ENCODE peak calls at places on chromosomes 16 and 17, in seven cellular contexts. H is ureter; T is heart left ventricle; U is NCI-H510A treated with DMSO at 0.1 percent for 48 hours; L is hepatocyte; C is neural crest cell; F is stimulated activated CD8-positive, alpha-beta memory T cell treated with anti-CD3 and anti-CD28 coated beads, Interleukin-7, amount 100 ng/mL, for 48 hours. W is an unnamed sample.

GRCh38 chr17:77285594-77286390 is 145.0 kb downstream of the SEC14L1 start:
- DNase-seq in H (peak), T (peak), U (peak), L (peak), C (no peak), F (no peak), W (no peak)

GRCh38 chr16:20944861-20945390 is 44.4 kb downstream of the LYRM1 start:
- DNase-seq in H (no peak), T (no peak), U (no peak), L (no peak), C (no peak), F (peak), W (no peak)

GRCh38 chr16:12614662-12615278 is 188.9 kb downstream of the CPPED1 start:
- DNase-seq in H (no peak), T (no peak), U (no peak), L (no peak), C (no peak), F (no peak), W (no peak)

GRCh38 chr16:22671301-22672076 is 142.5 kb upstream of the HS3ST2 start:
- DNase-seq in H (peak), T (no peak), U (no peak), L (no peak), C (no peak), F (no peak), W (no peak)

GRCh38 chr17:7403902-7404736 is at the start of gene TMEM256:
- DNase-seq in H (peak), T (peak), U (peak), L (peak), C (peak), F (peak), W (peak)

GRCh38 chr16:49608095-49608494 is 234.5 kb downstream of the C16orf78 start:
- DNase-seq in H (peak), T (no peak), U (peak), L (peak), C (no peak), F (no peak), W (no peak)

GRCh38 chr17:75654176-75654575 is 12.8 kb downstream of the RECQL5 start:
- DNase-seq in H (no peak), T (no peak), U (no peak), L (no peak), C (no peak), F (no peak), W (no peak)

GRCh38 chr17:81536299-81537290 is 8.4 kb downstream of the FSCN2 start:
- DNase-seq in H (no peak), T (no peak), U (no peak), L (no peak), C (no peak), F (no peak), W (no peak)

GRCh38 chr17:33709881-33710280 is 416.8 kb upstream of the ASIC2 start:
- DNase-seq in H (no peak), T (no peak), U (no peak), L (no peak), C (no peak), F (no peak), W (no peak)

GRCh38 chr17:43918026-43918389 is 10.7 kb upstream of the MPP2 start:
- DNase-seq in H (no peak), T (no peak), U (no peak), L (no peak), C (no peak), F (no peak), W (no peak)

GRCh38 chr17:31842416-31843381 is 16.3 kb downstream of the COPRS start:
- DNase-seq in H (peak), T (peak), U (peak), L (peak), C (peak), F (peak), W (peak)

GRCh38 chr16:80273635-80274538 is 266.9 kb upstream of the DYNLRB2 start:
- DNase-seq in H (no peak), T (no peak), U (no peak), L (no peak), C (no peak), F (no peak), W (no peak)

GRCh38 chr17:74452027-74452840 is 14.2 kb upstream of the CD300A start:
- DNase-seq in H (no peak), T (peak), U (peak), L (no peak), C (no peak), F (no peak), W (no peak)

GRCh38 chr16:72744064-72744793 is 303.7 kb downstream of the ZFHX3 start:
- DNase-seq in H (no peak), T (no peak), U (no peak), L (no peak), C (no peak), F (no peak), W (no peak)

GRCh38 chr16:85995591-85996461 is 96.9 kb downstream of the IRF8 start:
- DNase-seq in H (no peak), T (no peak), U (no peak), L (peak), C (no peak), F (no peak), W (no peak)

GRCh38 chr16:55543470-55543869 is 23.0 kb upstream of the CAPNS2 start:
- DNase-seq in H (no peak), T (no peak), U (no peak), L (peak), C (no peak), F (no peak), W (no peak)

GRCh38 chr16:10552998-10553491 is 27.4 kb downstream of the EMP2 start:
- DNase-seq in H (no peak), T (peak), U (no peak), L (no peak), C (no peak), F (peak), W (no peak)

GRCh38 chr16:86082400-86083030 is 183.6 kb downstream of the IRF8 start:
- DNase-seq in H (no peak), T (no peak), U (no peak), L (no peak), C (no peak), F (no peak), W (no peak)

GRCh38 chr16:13120557-13120956 is 219.2 kb downstream of the SHISA9 start:
- DNase-seq in H (no peak), T (no peak), U (no peak), L (no peak), C (no peak), F (no peak), W (no peak)

GRCh38 chr16:14669776-14670175 is 24.3 kb downstream of the PLA2G10 start:
- DNase-seq in H (no peak), T (no peak), U (no peak), L (no peak), C (no peak), F (no peak), W (no peak)

GRCh38 chr16:79170565-79171242 is 429.8 kb downstream of the MAF start:
- DNase-seq in H (no peak), T (no peak), U (no peak), L (peak), C (no peak), F (no peak), W (no peak)

GRCh38 chr17:77449908-77450741 is 309.4 kb downstream of the SEC14L1 start:
- DNase-seq in H (peak), T (peak), U (no peak), L (peak), C (peak), F (peak), W (no peak)

GRCh38 chr17:3974138-3974687 is 10.0 kb upstream of the ATP2A3 start:
- DNase-seq in H (no peak), T (no peak), U (no peak), L (no peak), C (no peak), F (no peak), W (no peak)

GRCh38 chr16:50563989-50564388 is 15.8 kb downstream of the NKD1 start:
- DNase-seq in H (no peak), T (no peak), U (no peak), L (no peak), C (no peak), F (no peak), W (no peak)

GRCh38 chr16:88064011-88064888 is 113.0 kb downstream of the BANP start:
- DNase-seq in H (no peak), T (peak), U (no peak), L (no peak), C (no peak), F (no peak), W (no peak)

GRCh38 chr16:85438981-85439639 is 174.0 kb upstream of the GSE1 start:
- DNase-seq in H (no peak), T (no peak), U (no peak), L (no peak), C (no peak), F (no peak), W (no peak)

GRCh38 chr17:13540546-13540945 is 61.2 kb downstream of the HS3ST3A1 start:
- DNase-seq in H (no peak), T (no peak), U (no peak), L (no peak), C (no peak), F (no peak), W (no peak)

GRCh38 chr17:73211745-73212144 is 18.9 kb downstream of the COG1 start:
- DNase-seq in H (no peak), T (no peak), U (no peak), L (no peak), C (no peak), F (peak), W (no peak)

GRCh38 chr16:21684199-21684598 is 20.4 kb downstream of the OTOA start:
- DNase-seq in H (no peak), T (no peak), U (no peak), L (no peak), C (peak), F (peak), W (peak)

GRCh38 chr17:31443386-31443785 is 51.9 kb downstream of the RAB11FIP4 start:
- DNase-seq in H (no peak), T (no peak), U (no peak), L (no peak), C (no peak), F (no peak), W (no peak)

GRCh38 chr17:68579194-68579900 is 21.8 kb downstream of the FAM20A start:
- DNase-seq in H (no peak), T (no peak), U (no peak), L (no peak), C (no peak), F (no peak), W (no peak)

GRCh38 chr16:86048882-86049585 is 150.1 kb downstream of the IRF8 start:
- DNase-seq in H (no peak), T (no peak), U (no peak), L (no peak), C (no peak), F (no peak), W (no peak)

GRCh38 chr16:88926374-88926990 is 50.5 kb downstream of the CBFA2T3 start:
- DNase-seq in H (no peak), T (no peak), U (no peak), L (no peak), C (no peak), F (no peak), W (no peak)

GRCh38 chr16:49158029-49158642 is 123.5 kb downstream of the CBLN1 start:
- DNase-seq in H (no peak), T (no peak), U (no peak), L (peak), C (peak), F (no peak), W (no peak)

GRCh38 chr17:82520041-82520910 is 744 bp downstream of the FOXK2 start:
- DNase-seq in H (no peak), T (peak), U (peak), L (peak), C (peak), F (no peak), W (no peak)

GRCh38 chr17:65535777-65536572 is 25.5 kb downstream of the AXIN2 start:
- DNase-seq in H (no peak), T (no peak), U (no peak), L (no peak), C (no peak), F (no peak), W (no peak)

GRCh38 chr16:11310997-11311561 is 29.9 kb upstream of the PRM1 start:
- DNase-seq in H (no peak), T (no peak), U (no peak), L (no peak), C (no peak), F (peak), W (no peak)

GRCh38 chr16:83577201-83577600 is 230.6 kb upstream of the HSBP1 start:
- DNase-seq in H (no peak), T (no peak), U (no peak), L (no peak), C (no peak), F (no peak), W (no peak)